ENCODE peak calls at places on chromosomes 6 and 20, in eight cellular contexts. One of them, this sample, is unnamed.

GRCh38 chr6:33417127-33417902 is 592 bp downstream of the CUTA start:
- DNase-seq in uterus: no peak
- DNase-seq in CD8-positive, alpha-beta T cell: no peak
- DNase-seq in mammary epithelial cell: peak; percentile 75
- DNase-seq in astrocyte: peak; percentile 86
- DNase-seq in esophagus squamous epithelium: no peak
- DNase-seq in heart right ventricle: no peak
- DNase-seq in right lobe of liver: no peak
- DNase-seq in this sample: peak; percentile 85

GRCh38 chr6:138652824-138653223 is 120.7 kb upstream of the CCDC28A start:
- DNase-seq in uterus: no peak
- DNase-seq in CD8-positive, alpha-beta T cell: no peak
- DNase-seq in mammary epithelial cell: no peak
- DNase-seq in astrocyte: no peak
- DNase-seq in esophagus squamous epithelium: no peak
- DNase-seq in heart right ventricle: no peak
- DNase-seq in right lobe of liver: no peak
- DNase-seq in this sample: no peak

GRCh38 chr6:138544521-138544920 is 45.2 kb upstream of the NHSL1 start:
- DNase-seq in uterus: no peak
- DNase-seq in CD8-positive, alpha-beta T cell: no peak
- DNase-seq in mammary epithelial cell: no peak
- DNase-seq in astrocyte: no peak
- DNase-seq in esophagus squamous epithelium: no peak
- DNase-seq in heart right ventricle: no peak
- DNase-seq in right lobe of liver: no peak
- DNase-seq in this sample: no peak

GRCh38 chr20:2112910-2113309 is 11.3 kb downstream of the STK35 start:
- DNase-seq in uterus: no peak
- DNase-seq in CD8-positive, alpha-beta T cell: no peak
- DNase-seq in mammary epithelial cell: no peak
- DNase-seq in astrocyte: no peak
- DNase-seq in esophagus squamous epithelium: no peak
- DNase-seq in heart right ventricle: no peak
- DNase-seq in right lobe of liver: no peak
- DNase-seq in this sample: no peak

GRCh38 chr20:25344634-25345033 is 46.0 kb downstream of the ABHD12 start:
- DNase-seq in uterus: no peak
- DNase-seq in CD8-positive, alpha-beta T cell: no peak
- DNase-seq in mammary epithelial cell: no peak
- DNase-seq in astrocyte: no peak
- DNase-seq in esophagus squamous epithelium: no peak
- DNase-seq in heart right ventricle: no peak
- DNase-seq in right lobe of liver: no peak
- DNase-seq in this sample: no peak

GRCh38 chr6:9138856-9139426 is 703.6 kb upstream of the SLC35B3 start:
- DNase-seq in uterus: no peak
- DNase-seq in CD8-positive, alpha-beta T cell: no peak
- DNase-seq in mammary epithelial cell: no peak
- DNase-seq in astrocyte: peak; percentile 27
- DNase-seq in esophagus squamous epithelium: no peak
- DNase-seq in heart right ventricle: no peak
- DNase-seq in right lobe of liver: no peak
- DNase-seq in this sample: no peak

GRCh38 chr6:169269180-169270076 is 15.8 kb upstream of the THBS2 start:
- DNase-seq in uterus: peak; percentile 94
- DNase-seq in CD8-positive, alpha-beta T cell: no peak
- DNase-seq in mammary epithelial cell: peak; percentile 72
- DNase-seq in astrocyte: peak; percentile 58
- DNase-seq in esophagus squamous epithelium: no peak
- DNase-seq in heart right ventricle: peak; percentile 57
- DNase-seq in right lobe of liver: no peak
- DNase-seq in this sample: peak; percentile 68

GRCh38 chr6:161038229-161039003 is 46.8 kb downstream of the MAP3K4 start:
- DNase-seq in uterus: peak; percentile 55
- DNase-seq in CD8-positive, alpha-beta T cell: no peak
- DNase-seq in mammary epithelial cell: peak; percentile 96
- DNase-seq in astrocyte: peak; percentile 100
- DNase-seq in esophagus squamous epithelium: no peak
- DNase-seq in heart right ventricle: peak; percentile 46
- DNase-seq in right lobe of liver: no peak
- DNase-seq in this sample: peak; percentile 81

GRCh38 chr6:137878070-137878809 is 11.2 kb downstream of the TNFAIP3 start:
- DNase-seq in uterus: no peak
- DNase-seq in CD8-positive, alpha-beta T cell: no peak
- DNase-seq in mammary epithelial cell: no peak
- DNase-seq in astrocyte: no peak
- DNase-seq in esophagus squamous epithelium: no peak
- DNase-seq in heart right ventricle: no peak
- DNase-seq in right lobe of liver: no peak
- DNase-seq in this sample: no peak

GRCh38 chr6:28947831-28948270 is 24.1 kb upstream of the TRIM27 start:
- DNase-seq in uterus: no peak
- DNase-seq in CD8-positive, alpha-beta T cell: no peak
- DNase-seq in mammary epithelial cell: peak; percentile 67
- DNase-seq in astrocyte: no peak
- DNase-seq in esophagus squamous epithelium: no peak
- DNase-seq in heart right ventricle: no peak
- DNase-seq in right lobe of liver: no peak
- DNase-seq in this sample: peak; percentile 53

GRCh38 chr6:37236921-37237320 is 20.7 kb upstream of the TBC1D22B start:
- DNase-seq in uterus: no peak
- DNase-seq in CD8-positive, alpha-beta T cell: no peak
- DNase-seq in mammary epithelial cell: peak; percentile 36
- DNase-seq in astrocyte: peak; percentile 69
- DNase-seq in esophagus squamous epithelium: no peak
- DNase-seq in heart right ventricle: no peak
- DNase-seq in right lobe of liver: no peak
- DNase-seq in this sample: no peak

GRCh38 chr20:33251496-33251895 is 15.7 kb downstream of the BPIFA1 start:
- DNase-seq in uterus: no peak
- DNase-seq in CD8-positive, alpha-beta T cell: no peak
- DNase-seq in mammary epithelial cell: no peak
- DNase-seq in astrocyte: no peak
- DNase-seq in esophagus squamous epithelium: no peak
- DNase-seq in heart right ventricle: no peak
- DNase-seq in right lobe of liver: no peak
- DNase-seq in this sample: no peak

GRCh38 chr6:161482517-161482903 is 208.6 kb upstream of the AGPAT4 start:
- DNase-seq in uterus: no peak
- DNase-seq in CD8-positive, alpha-beta T cell: no peak
- DNase-seq in mammary epithelial cell: no peak
- DNase-seq in astrocyte: no peak
- DNase-seq in esophagus squamous epithelium: no peak
- DNase-seq in heart right ventricle: no peak
- DNase-seq in right lobe of liver: no peak
- DNase-seq in this sample: no peak

GRCh38 chr6:43274916-43275597 is 23.0 kb upstream of the SLC22A7 start:
- DNase-seq in uterus: no peak
- DNase-seq in CD8-positive, alpha-beta T cell: no peak
- DNase-seq in mammary epithelial cell: no peak
- DNase-seq in astrocyte: no peak
- DNase-seq in esophagus squamous epithelium: no peak
- DNase-seq in heart right ventricle: no peak
- DNase-seq in right lobe of liver: peak; percentile 92
- DNase-seq in this sample: no peak

GRCh38 chr6:120992257-120992656 is 342.0 kb downstream of the TBC1D32 start:
- DNase-seq in uterus: no peak
- DNase-seq in CD8-positive, alpha-beta T cell: no peak
- DNase-seq in mammary epithelial cell: no peak
- DNase-seq in astrocyte: no peak
- DNase-seq in esophagus squamous epithelium: no peak
- DNase-seq in heart right ventricle: no peak
- DNase-seq in right lobe of liver: no peak
- DNase-seq in this sample: no peak

GRCh38 chr20:58366016-58366415 is 23.0 kb upstream of the VAPB start:
- DNase-seq in uterus: no peak
- DNase-seq in CD8-positive, alpha-beta T cell: no peak
- DNase-seq in mammary epithelial cell: no peak
- DNase-seq in astrocyte: no peak
- DNase-seq in esophagus squamous epithelium: no peak
- DNase-seq in heart right ventricle: no peak
- DNase-seq in right lobe of liver: no peak
- DNase-seq in this sample: no peak

GRCh38 chr20:16097788-16098187 is 475.5 kb downstream of the KIF16B start:
- DNase-seq in uterus: no peak
- DNase-seq in CD8-positive, alpha-beta T cell: no peak
- DNase-seq in mammary epithelial cell: no peak
- DNase-seq in astrocyte: no peak
- DNase-seq in esophagus squamous epithelium: no peak
- DNase-seq in heart right ventricle: no peak
- DNase-seq in right lobe of liver: no peak
- DNase-seq in this sample: no peak

GRCh38 chr6:105968230-105968954 is 117.7 kb upstream of the PRDM1 start:
- DNase-seq in uterus: no peak
- DNase-seq in CD8-positive, alpha-beta T cell: no peak
- DNase-seq in mammary epithelial cell: no peak
- DNase-seq in astrocyte: peak; percentile 29
- DNase-seq in esophagus squamous epithelium: no peak
- DNase-seq in heart right ventricle: no peak
- DNase-seq in right lobe of liver: no peak
- DNase-seq in this sample: no peak
- H3K27ac ChIP-seq in uterus: no peak overlapping the region
- H3K27ac ChIP-seq in CD8-positive, alpha-beta T cell: no peak overlapping the region
- H3K27ac ChIP-seq in mammary epithelial cell: no peak overlapping the region
- H3K27ac ChIP-seq in astrocyte: no peak overlapping the region
- H3K27ac ChIP-seq in esophagus squamous epithelium: no peak overlapping the region
- H3K27ac ChIP-seq in heart right ventricle: no peak overlapping the region
- H3K27ac ChIP-seq in right lobe of liver: no peak overlapping the region
- H3K27ac ChIP-seq in this sample: no peak overlapping the region

GRCh38 chr6:13331516-13332348 is 3.4 kb upstream of the TBC1D7 start:
- DNase-seq in uterus: no peak
- DNase-seq in CD8-positive, alpha-beta T cell: no peak
- DNase-seq in mammary epithelial cell: peak; percentile 42
- DNase-seq in astrocyte: no peak
- DNase-seq in esophagus squamous epithelium: no peak
- DNase-seq in heart right ventricle: no peak
- DNase-seq in right lobe of liver: no peak
- DNase-seq in this sample: no peak

GRCh38 chr6:13328076-13328874 is at the start of gene TBC1D7:
- DNase-seq in uterus: peak; percentile 91
- DNase-seq in CD8-positive, alpha-beta T cell: peak; percentile 86
- DNase-seq in mammary epithelial cell: peak; percentile 89
- DNase-seq in astrocyte: peak; percentile 78
- DNase-seq in esophagus squamous epithelium: peak; percentile 33
- DNase-seq in heart right ventricle: peak; percentile 91
- DNase-seq in right lobe of liver: peak; percentile 95
- DNase-seq in this sample: peak; percentile 94

GRCh38 chr6:13332349-13332706 is 4.0 kb upstream of the TBC1D7 start:
- DNase-seq in uterus: no peak
- DNase-seq in CD8-positive, alpha-beta T cell: no peak
- DNase-seq in mammary epithelial cell: no peak
- DNase-seq in astrocyte: no peak
- DNase-seq in esophagus squamous epithelium: no peak
- DNase-seq in heart right ventricle: no peak
- DNase-seq in right lobe of liver: no peak
- DNase-seq in this sample: no peak

GRCh38 chr6:13328875-13329183 is 492 bp upstream of the TBC1D7 start:
- DNase-seq in uterus: no peak
- DNase-seq in CD8-positive, alpha-beta T cell: no peak
- DNase-seq in mammary epithelial cell: no peak
- DNase-seq in astrocyte: no peak
- DNase-seq in esophagus squamous epithelium: no peak
- DNase-seq in heart right ventricle: no peak
- DNase-seq in right lobe of liver: no peak
- DNase-seq in this sample: no peak

DNA sequence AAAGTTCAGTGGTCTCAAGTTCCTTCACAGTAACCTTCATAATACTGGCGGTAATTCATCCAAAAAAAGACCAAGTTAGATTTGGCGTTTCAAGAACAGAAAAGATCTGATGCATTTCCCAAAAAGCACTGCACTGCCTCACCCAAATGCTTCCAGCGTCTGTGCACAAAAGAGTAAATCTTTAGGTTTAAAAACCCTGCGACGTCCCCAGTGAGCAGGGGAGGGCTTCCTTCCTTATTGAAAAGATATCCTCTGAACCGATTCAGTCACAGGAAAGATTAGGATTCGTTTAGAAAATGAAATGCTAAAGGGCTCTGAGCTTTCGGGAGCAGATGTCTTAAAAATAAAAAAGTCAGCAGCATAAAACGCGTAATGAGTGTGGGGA is 654 bp downstream of the TBC1D7 start:
- DNase-seq in uterus: no peak
- DNase-seq in CD8-positive, alpha-beta T cell: no peak
- DNase-seq in mammary epithelial cell: no peak
- DNase-seq in astrocyte: no peak
- DNase-seq in esophagus squamous epithelium: no peak
- DNase-seq in heart right ventricle: no peak
- DNase-seq in right lobe of liver: no peak
- DNase-seq in this sample: peak; percentile 4
- TF ChIP-seq CTCF in uterus: no peak
- TF ChIP-seq CTCF in CD8-positive, alpha-beta T cell: no peak
- TF ChIP-seq CTCF in mammary epithelial cell: no peak
- TF ChIP-seq CTCF in astrocyte: no peak
- TF ChIP-seq CTCF in esophagus squamous epithelium: no peak
- TF ChIP-seq CTCF in heart right ventricle: no peak
- TF ChIP-seq CTCF in right lobe of liver: no peak
- TF ChIP-seq CTCF in this sample: no peak

GRCh38 chr6:143514996-143515760 is 3.7 kb upstream of the FUCA2 start:
- DNase-seq in uterus: no peak
- DNase-seq in CD8-positive, alpha-beta T cell: no peak
- DNase-seq in mammary epithelial cell: no peak
- DNase-seq in astrocyte: peak; percentile 35
- DNase-seq in esophagus squamous epithelium: no peak
- DNase-seq in heart right ventricle: peak; percentile 83
- DNase-seq in right lobe of liver: no peak
- DNase-seq in this sample: no peak

GRCh38 chr6:143515766-143516355 is 4.3 kb upstream of the FUCA2 start:
- DNase-seq in uterus: no peak
- DNase-seq in CD8-positive, alpha-beta T cell: no peak
- DNase-seq in mammary epithelial cell: no peak
- DNase-seq in astrocyte: no peak
- DNase-seq in esophagus squamous epithelium: no peak
- DNase-seq in heart right ventricle: no peak
- DNase-seq in right lobe of liver: no peak
- DNase-seq in this sample: no peak

GRCh38 chr6:143510991-143511891 is at the start of gene FUCA2:
- DNase-seq in uterus: peak; percentile 89
- DNase-seq in CD8-positive, alpha-beta T cell: peak; percentile 28
- DNase-seq in mammary epithelial cell: peak; percentile 17
- DNase-seq in astrocyte: peak; percentile 74
- DNase-seq in esophagus squamous epithelium: peak; percentile 22
- DNase-seq in heart right ventricle: peak; percentile 94
- DNase-seq in right lobe of liver: peak; percentile 94
- DNase-seq in this sample: peak; percentile 67

GRCh38 chr6:143516700-143517446 is 5.4 kb upstream of the FUCA2 start:
- DNase-seq in uterus: no peak
- DNase-seq in CD8-positive, alpha-beta T cell: no peak
- DNase-seq in mammary epithelial cell: no peak
- DNase-seq in astrocyte: no peak
- DNase-seq in esophagus squamous epithelium: no peak
- DNase-seq in heart right ventricle: no peak
- DNase-seq in right lobe of liver: no peak
- DNase-seq in this sample: no peak

GRCh38 chr6:143513410-143513809 is 1.9 kb upstream of the FUCA2 start:
- DNase-seq in uterus: no peak
- DNase-seq in CD8-positive, alpha-beta T cell: peak; percentile 10
- DNase-seq in mammary epithelial cell: no peak
- DNase-seq in astrocyte: no peak
- DNase-seq in esophagus squamous epithelium: no peak
- DNase-seq in heart right ventricle: no peak
- DNase-seq in right lobe of liver: no peak
- DNase-seq in this sample: peak; percentile 16
- H3K27ac ChIP-seq in uterus: no peak overlapping the region
- H3K27ac ChIP-seq in CD8-positive, alpha-beta T cell: no peak overlapping the region
- H3K27ac ChIP-seq in mammary epithelial cell: no peak overlapping the region
- H3K27ac ChIP-seq in astrocyte: no peak overlapping the region
- H3K27ac ChIP-seq in esophagus squamous epithelium: no peak overlapping the region
- H3K27ac ChIP-seq in heart right ventricle: no peak overlapping the region
- H3K27ac ChIP-seq in right lobe of liver: no peak overlapping the region
- H3K27ac ChIP-seq in this sample: no peak overlapping the region

GRCh38 chr6:122399348-122400120 is at the start of gene HSF2:
- DNase-seq in uterus: peak; percentile 96
- DNase-seq in CD8-positive, alpha-beta T cell: peak; percentile 87
- DNase-seq in mammary epithelial cell: peak; percentile 98
- DNase-seq in astrocyte: peak; percentile 98
- DNase-seq in esophagus squamous epithelium: peak; percentile 76
- DNase-seq in heart right ventricle: peak; percentile 96
- DNase-seq in right lobe of liver: peak; percentile 98
- DNase-seq in this sample: peak; percentile 96
- TF ChIP-seq CTCF in uterus: no peak
- TF ChIP-seq CTCF in CD8-positive, alpha-beta T cell: no peak
- TF ChIP-seq CTCF in mammary epithelial cell: peak; percentile 32
- TF ChIP-seq CTCF in astrocyte: no peak
- TF ChIP-seq CTCF in esophagus squamous epithelium: no peak
- TF ChIP-seq CTCF in heart right ventricle: peak; percentile 48
- TF ChIP-seq CTCF in right lobe of liver: no peak
- TF ChIP-seq CTCF in this sample: no peak